ENCODE peak calls at places on chromosomes 3 and 15, in five cellular contexts. N is activated T-cell treated with anti-CD3 and anti-CD28 coated beads for 48 hours; A is heart left ventricle; X is activated CD8-positive, alpha-beta T cell treated with anti-CD3 and anti-CD28 coated beads, Interleukin-2, amount 10 ng/mL, durations not matched to agents 7 days and 5 days; S is HTR-8/SVneo. E is an unnamed sample.
A peak's percentile ranks its signal among the peaks of the same experiment; 100 is the strongest.

GRCh38 chr3:183884437-183885296 is at the start of gene PARL:
- DNase-seq in N (peak; percentile 97), X (peak; percentile 97), S (peak; percentile 95), A (peak; percentile 97), E (peak; percentile 91)

GRCh38 chr3:22269827-22270226 is 518.8 kb upstream of the ZNF385D start:
- DNase-seq in A (no peak), X (no peak), N (no peak), S (no peak), E (peak; percentile 6)

GRCh38 chr15:96312641-96313335 is 17.7 kb upstream of the NR2F2 start:
- DNase-seq in S (no peak), X (no peak), N (no peak), A (no peak), E (peak; percentile 39)

GRCh38 chr15:75067123-75067854 is 43.9 kb downstream of the PPCDC start:
- DNase-seq in S (no peak), N (no peak), X (peak; percentile 84), A (no peak), E (peak; percentile 73)

GRCh38 chr3:10475983-10476382 is 29.4 kb downstream of the ATP2B2 start:
- DNase-seq in S (no peak), A (no peak), N (no peak), X (no peak), E (no peak)

GRCh38 chr15:73994912-73995622 is 551 bp downstream of the PML start:
- DNase-seq in A (no peak), X (peak; percentile 38), S (no peak), N (no peak), E (peak; percentile 26)

GRCh38 chr15:74716647-74717046 is 8.7 kb downstream of the CYP1A1 start:
- DNase-seq in X (no peak), A (no peak), S (no peak), N (no peak), E (no peak)

GRCh38 chr3:107413264-107413663 is 36.0 kb downstream of the CCDC54 start:
- DNase-seq in X (no peak), A (no peak), S (no peak), N (no peak), E (no peak)

GRCh38 chr3:144257381-144257780 is 285.8 kb downstream of the DIPK2A start:
- DNase-seq in X (no peak), N (no peak), S (no peak), A (no peak), E (no peak)

GRCh38 chr15:99963976-99964375 is 230.7 kb upstream of the LYSMD4 start:
- DNase-seq in S (no peak), X (no peak), N (no peak), A (no peak), E (no peak)

GRCh38 chr3:196695849-196696226 is 16.2 kb downstream of the CEP19 start:
- DNase-seq in X (no peak), S (no peak), A (no peak), N (no peak), E (no peak)